ENCODE peak calls at places on chromosomes 16 and 17, in four cellular contexts. N is EH; K is NCI-H510A treated with DMSO at 0.1 percent for 48 hours; B is activated CD8-positive, alpha-beta memory T cell treated with anti-CD3 and anti-CD28 coated beads, Interleukin-2, amount 50 U/mL, for 48 hours. X is an unnamed sample.
A peak's percentile ranks its signal among the peaks of the same experiment; 100 is the strongest.

GRCh38 chr17:73343168-73343634 is 31.4 kb upstream of the CDC42EP4 start:
- DNase-seq in N (peak; percentile 82), K (no peak), B (no peak), X (no peak)

GRCh38 chr17:74730491-74731346 is 6.3 kb upstream of the RAB37 start:
- DNase-seq in N (no peak), K (no peak), B (peak; percentile 68), X (no peak)

GRCh38 chr17:51748749-51749604 is 409.5 kb downstream of the CA10 start:
- DNase-seq in N (no peak), K (no peak), B (no peak), X (no peak)

GRCh38 chr17:75060434-75061054 is 13.5 kb downstream of the KCTD2 start:
- DNase-seq in N (no peak), K (no peak), B (no peak), X (no peak)

GRCh38 chr16:29710227-29711219 is 31.5 kb downstream of the QPRT start:
- DNase-seq in N (peak; percentile 78), K (peak; percentile 78), B (no peak), X (peak; percentile 92)

GRCh38 chr17:76147211-76148014 is 6.4 kb upstream of the FOXJ1 start:
- DNase-seq in N (peak; percentile 39), K (peak; percentile 52), B (no peak), X (no peak)

GRCh38 chr16:88309905-88310259 is 72.9 kb upstream of the ZNF469 start:
- DNase-seq in N (no peak), K (no peak), B (no peak), X (peak; percentile 9)

GRCh38 chr16:21211486-21211885 is at the start of gene ZP2:
- DNase-seq in N (no peak), K (no peak), B (no peak), X (no peak)

GRCh38 chr16:48381201-48381600 is 4.0 kb downstream of the SIAH1 start:
- DNase-seq in N (peak; percentile 71), K (no peak), B (no peak), X (no peak)